ENCODE peak calls at places on chromosomes 4 and X, in four cellular contexts. One of them, this sample, is unnamed.

GRCh38 chrX:129556806-129557315 is 16.8 kb downstream of the OCRL start:
- DNase-seq in IMR-90: no peak
- DNase-seq in heart right ventricle: no peak
- DNase-seq in uterus: no peak
- DNase-seq in this sample: no peak

GRCh38 chr4:95155759-95156451 is 392.9 kb downstream of the UNC5C start:
- DNase-seq in IMR-90: peak; percentile 41
- DNase-seq in heart right ventricle: no peak
- DNase-seq in uterus: no peak
- DNase-seq in this sample: no peak

GRCh38 chr4:115128037-115128436 is 14.6 kb upstream of the NDST4 start:
- DNase-seq in IMR-90: no peak
- DNase-seq in heart right ventricle: no peak
- DNase-seq in uterus: no peak
- DNase-seq in this sample: no peak

GRCh38 chr4:13920901-13921300 is 293.4 kb upstream of the BOD1L1 start:
- DNase-seq in IMR-90: peak; percentile 100
- DNase-seq in heart right ventricle: no peak
- DNase-seq in uterus: peak; percentile 28
- DNase-seq in this sample: no peak

GRCh38 chr4:80049402-80049801 is 23.6 kb downstream of the ANTXR2 start:
- DNase-seq in IMR-90: no peak
- DNase-seq in heart right ventricle: no peak
- DNase-seq in uterus: no peak
- DNase-seq in this sample: no peak

GRCh38 chrX:11745881-11746280 is 12.2 kb upstream of the MSL3 start:
- DNase-seq in IMR-90: no peak
- DNase-seq in heart right ventricle: no peak
- DNase-seq in uterus: no peak
- DNase-seq in this sample: no peak

GRCh38 chrX:10501606-10502005 is 118.8 kb downstream of the MID1 start:
- DNase-seq in IMR-90: no peak
- DNase-seq in heart right ventricle: no peak
- DNase-seq in uterus: no peak
- DNase-seq in this sample: no peak

GRCh38 chr4:189974056-189974455 is 33.4 kb downstream of the FRG1 start:
- DNase-seq in IMR-90: no peak
- DNase-seq in heart right ventricle: no peak
- DNase-seq in uterus: no peak
- DNase-seq in this sample: no peak

GRCh38 chrX:19744231-19744630 is 143.2 kb downstream of the SH3KBP1 start:
- DNase-seq in IMR-90: no peak
- DNase-seq in heart right ventricle: no peak
- DNase-seq in uterus: no peak
- DNase-seq in this sample: no peak

GRCh38 chrX:79078114-79078513 is 66.4 kb upstream of the GPR174 start:
- DNase-seq in IMR-90: no peak
- DNase-seq in heart right ventricle: no peak
- DNase-seq in uterus: no peak
- DNase-seq in this sample: no peak

GRCh38 chr4:115159141-115159540 is 45.7 kb upstream of the NDST4 start:
- DNase-seq in IMR-90: no peak
- DNase-seq in heart right ventricle: no peak
- DNase-seq in uterus: no peak
- DNase-seq in this sample: no peak

GRCh38 chrX:39309721-39310152 is 508.5 kb downstream of the MID1IP1 start:
- DNase-seq in IMR-90: no peak
- DNase-seq in heart right ventricle: no peak
- DNase-seq in uterus: peak; percentile 41
- DNase-seq in this sample: no peak

GRCh38 chr4:68152411-68152810 is 22.7 kb upstream of the TMPRSS11F start:
- DNase-seq in IMR-90: no peak
- DNase-seq in heart right ventricle: no peak
- DNase-seq in uterus: no peak
- DNase-seq in this sample: no peak

GRCh38 chr4:32133734-32134133 is 1413.6 kb downstream of the PCDH7 start:
- DNase-seq in IMR-90: no peak
- DNase-seq in heart right ventricle: no peak
- DNase-seq in uterus: no peak
- DNase-seq in this sample: no peak

GRCh38 chrX:71919436-71919835 is 8.8 kb downstream of the NHSL2 start:
- DNase-seq in IMR-90: peak; percentile 19
- DNase-seq in heart right ventricle: no peak
- DNase-seq in uterus: no peak
- DNase-seq in this sample: no peak

GRCh38 chr4:189084671-189085070 is 856.0 kb upstream of the FRG1 start:
- DNase-seq in IMR-90: no peak
- DNase-seq in heart right ventricle: no peak
- DNase-seq in uterus: no peak
- DNase-seq in this sample: no peak

GRCh38 chr4:38717604-38718003 is 53.6 kb downstream of the KLF3 start:
- DNase-seq in IMR-90: peak; percentile 31
- DNase-seq in heart right ventricle: no peak
- DNase-seq in uterus: no peak
- DNase-seq in this sample: no peak

GRCh38 chr4:14254252-14254651 is 626.7 kb upstream of the BOD1L1 start:
- DNase-seq in IMR-90: peak; percentile 6
- DNase-seq in heart right ventricle: peak; percentile 6
- DNase-seq in uterus: no peak
- DNase-seq in this sample: peak; percentile 33

GRCh38 chr4:154559141-154559841 is 3.5 kb upstream of the FGB start:
- DNase-seq in IMR-90: peak; percentile 65
- DNase-seq in heart right ventricle: no peak
- DNase-seq in uterus: no peak
- DNase-seq in this sample: no peak
- H3K27ac ChIP-seq in IMR-90: no peak overlapping the region
- H3K27ac ChIP-seq in heart right ventricle: no peak overlapping the region
- H3K27ac ChIP-seq in uterus: no peak overlapping the region
- H3K27ac ChIP-seq in this sample: no peak overlapping the region

GRCh38 chrX:42869011-42869410 is 91.0 kb upstream of the PPP1R2C start:
- DNase-seq in IMR-90: no peak
- DNase-seq in heart right ventricle: no peak
- DNase-seq in uterus: no peak
- DNase-seq in this sample: no peak

GRCh38 chrX:42869659-42870476 is 91.9 kb upstream of the PPP1R2C start:
- DNase-seq in IMR-90: no peak
- DNase-seq in heart right ventricle: no peak
- DNase-seq in uterus: no peak
- DNase-seq in this sample: no peak
- H3K36me3 ChIP-seq in IMR-90: no peaks in the 10 kb centered on the region
- H3K36me3 ChIP-seq in heart right ventricle: no peaks in the 10 kb centered on the region
- H3K36me3 ChIP-seq in uterus: no peaks in the 10 kb centered on the region
- H3K36me3 ChIP-seq in this sample: no peaks in the 10 kb centered on the region

GRCh38 chr4:132565542-132565941 is 583.6 kb upstream of the PCDH10 start:
- DNase-seq in IMR-90: no peak
- DNase-seq in heart right ventricle: no peak
- DNase-seq in uterus: no peak
- DNase-seq in this sample: no peak
- H3K27ac ChIP-seq in IMR-90: no peak overlapping the region
- H3K27ac ChIP-seq in heart right ventricle: no peak overlapping the region
- H3K27ac ChIP-seq in uterus: no peak overlapping the region
- H3K27ac ChIP-seq in this sample: no peak overlapping the region

DNA sequence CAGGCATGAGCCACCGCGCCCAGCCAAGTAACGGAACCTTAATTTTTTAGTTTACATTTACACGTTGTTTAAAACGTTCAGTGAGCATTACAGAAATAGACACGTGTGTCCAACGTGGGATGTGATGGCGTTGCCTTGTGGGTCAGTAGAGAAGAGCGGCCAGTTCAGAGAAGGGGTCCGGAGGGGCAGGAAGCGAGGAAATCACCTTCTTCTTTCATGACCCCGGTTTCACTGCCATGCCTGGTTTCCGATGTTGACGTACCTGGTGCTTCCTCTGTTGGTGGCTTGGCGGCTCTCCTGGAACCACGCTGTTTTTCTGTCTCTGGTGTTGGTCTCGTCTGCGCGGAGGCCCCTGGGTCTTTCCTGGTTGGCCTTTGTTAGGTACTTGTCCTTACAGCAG is 42.8 kb downstream of the PCGF3 start:
- DNase-seq in IMR-90: no peak
- DNase-seq in heart right ventricle: peak; percentile 2
- DNase-seq in uterus: no peak
- DNase-seq in this sample: peak; percentile 43
- H3K36me3 ChIP-seq in IMR-90: peaks cover 45% of the 10 kb centered on the region
- H3K36me3 ChIP-seq in heart right ventricle: no peaks in the 10 kb centered on the region
- H3K36me3 ChIP-seq in uterus: no peaks in the 10 kb centered on the region
- H3K36me3 ChIP-seq in this sample: peaks cover 4% of the 10 kb centered on the region

GRCh38 chr4:86099348-86099747 is 260.5 kb downstream of the MAPK10 start:
- DNase-seq in IMR-90: no peak
- DNase-seq in heart right ventricle: no peak
- DNase-seq in uterus: no peak
- DNase-seq in this sample: no peak

GRCh38 chr4:86101841-86102240 is 258.0 kb downstream of the MAPK10 start:
- DNase-seq in IMR-90: no peak
- DNase-seq in heart right ventricle: no peak
- DNase-seq in uterus: no peak
- DNase-seq in this sample: no peak

GRCh38 chr4:86096373-86096772 is 263.5 kb downstream of the MAPK10 start:
- DNase-seq in IMR-90: no peak
- DNase-seq in heart right ventricle: no peak
- DNase-seq in uterus: no peak
- DNase-seq in this sample: no peak

DNA sequence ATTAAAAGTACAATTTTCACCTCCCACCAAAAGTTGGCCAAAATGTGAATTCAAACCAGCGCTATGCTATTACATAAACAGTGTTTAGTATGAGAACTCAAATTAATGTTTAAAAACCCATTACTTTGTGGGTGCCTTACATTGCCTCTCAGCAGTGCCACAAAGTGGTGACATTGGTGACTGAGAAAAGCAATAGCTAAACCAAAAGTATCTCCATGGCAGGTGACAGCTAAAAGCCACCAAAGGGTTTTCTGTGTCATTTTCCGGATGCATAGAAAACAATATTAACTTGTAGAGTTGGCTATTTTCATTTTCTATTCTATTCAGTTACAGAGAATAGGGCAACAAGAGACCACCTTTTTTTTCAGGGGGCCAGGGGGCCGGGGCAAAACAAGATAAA is 261.2 kb downstream of the MAPK10 start:
- DNase-seq in IMR-90: no peak
- DNase-seq in heart right ventricle: no peak
- DNase-seq in uterus: no peak
- DNase-seq in this sample: no peak
- H3K27ac ChIP-seq in IMR-90: no peak overlapping the region
- H3K27ac ChIP-seq in heart right ventricle: no peak overlapping the region
- H3K27ac ChIP-seq in uterus: no peak overlapping the region
- H3K27ac ChIP-seq in this sample: no peak overlapping the region

DNA sequence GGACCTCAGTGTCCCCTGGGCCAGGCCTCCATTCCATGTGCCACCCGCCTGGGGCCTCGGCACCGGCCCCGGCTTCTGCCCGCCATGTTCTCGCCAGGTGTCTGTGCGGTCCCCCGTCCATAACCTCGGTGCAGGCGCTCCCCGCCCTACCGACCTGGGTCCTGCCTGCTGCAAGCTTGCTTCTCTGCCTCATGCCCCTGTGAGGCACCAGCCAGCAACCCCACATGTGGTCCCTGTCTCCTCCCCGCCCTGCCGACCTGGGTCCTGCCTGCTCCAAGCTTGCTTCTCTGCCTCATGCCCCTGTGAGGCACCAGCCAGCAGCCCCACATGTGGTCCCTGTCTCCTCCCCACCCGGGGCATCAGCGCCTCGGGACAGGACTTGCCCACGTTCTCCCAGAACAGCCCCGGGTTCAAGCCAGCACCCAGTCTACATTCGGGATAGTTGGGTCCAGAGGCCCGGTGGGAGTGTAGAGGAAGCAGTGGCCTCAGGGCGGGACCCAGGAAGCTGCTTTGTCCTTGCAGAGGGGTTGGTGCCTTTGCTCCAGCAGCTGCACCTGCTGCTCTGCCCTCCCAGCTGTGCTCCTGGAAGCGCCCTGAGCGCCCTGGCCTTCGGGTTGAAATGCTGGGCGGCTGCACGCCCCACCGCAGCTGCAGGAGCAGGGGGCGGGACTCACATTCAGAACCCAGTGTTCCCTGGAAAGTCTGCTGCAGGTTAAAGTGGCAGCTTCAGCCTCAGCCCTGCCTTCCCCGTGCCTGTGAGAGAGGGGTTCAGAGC is 20.1 kb upstream of the UVSSA start:
- DNase-seq in IMR-90: no peak
- DNase-seq in heart right ventricle: no peak
- DNase-seq in uterus: no peak
- DNase-seq in this sample: peak; percentile 71
- H3K36me3 ChIP-seq in IMR-90: peaks cover 74% of the 10 kb centered on the region
- H3K36me3 ChIP-seq in heart right ventricle: no peaks in the 10 kb centered on the region
- H3K36me3 ChIP-seq in uterus: no peaks in the 10 kb centered on the region
- H3K36me3 ChIP-seq in this sample: peaks cover 28% of the 10 kb centered on the region

DNA sequence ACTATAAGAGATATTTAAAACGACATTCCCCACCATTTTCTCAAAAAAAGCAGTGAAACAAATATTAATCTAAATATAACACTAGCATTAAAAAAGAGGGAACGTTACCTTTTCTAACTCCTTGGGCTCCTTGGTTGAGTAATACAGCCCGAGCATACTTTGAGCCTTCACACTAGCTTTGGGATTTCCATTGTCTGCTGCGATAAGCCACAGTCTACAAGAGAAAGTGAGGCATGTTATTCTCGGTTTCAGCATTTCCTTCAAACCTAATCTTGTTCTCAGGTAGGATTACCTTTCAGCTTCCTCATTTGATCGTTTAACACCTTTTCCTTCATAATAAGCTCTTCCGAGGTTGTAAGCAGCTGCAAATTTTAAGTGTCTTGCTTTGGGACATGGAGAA is 21.7 kb downstream of the LRP2BP start:
- DNase-seq in IMR-90: no peak
- DNase-seq in heart right ventricle: no peak
- DNase-seq in uterus: no peak
- DNase-seq in this sample: no peak
- H3K27ac ChIP-seq in IMR-90: no peak overlapping the region
- H3K27ac ChIP-seq in heart right ventricle: no peak overlapping the region
- H3K27ac ChIP-seq in uterus: no peak overlapping the region
- H3K27ac ChIP-seq in this sample: no peak overlapping the region

GRCh38 chr4:103136671-103137445 is 37.2 kb upstream of the BDH2 start:
- DNase-seq in IMR-90: no peak
- DNase-seq in heart right ventricle: no peak
- DNase-seq in uterus: no peak
- DNase-seq in this sample: no peak
- H3K36me3 ChIP-seq in IMR-90: peaks cover 2% of the 10 kb centered on the region
- H3K36me3 ChIP-seq in heart right ventricle: no peaks in the 10 kb centered on the region
- H3K36me3 ChIP-seq in uterus: no peaks in the 10 kb centered on the region
- H3K36me3 ChIP-seq in this sample: no peaks in the 10 kb centered on the region

DNA sequence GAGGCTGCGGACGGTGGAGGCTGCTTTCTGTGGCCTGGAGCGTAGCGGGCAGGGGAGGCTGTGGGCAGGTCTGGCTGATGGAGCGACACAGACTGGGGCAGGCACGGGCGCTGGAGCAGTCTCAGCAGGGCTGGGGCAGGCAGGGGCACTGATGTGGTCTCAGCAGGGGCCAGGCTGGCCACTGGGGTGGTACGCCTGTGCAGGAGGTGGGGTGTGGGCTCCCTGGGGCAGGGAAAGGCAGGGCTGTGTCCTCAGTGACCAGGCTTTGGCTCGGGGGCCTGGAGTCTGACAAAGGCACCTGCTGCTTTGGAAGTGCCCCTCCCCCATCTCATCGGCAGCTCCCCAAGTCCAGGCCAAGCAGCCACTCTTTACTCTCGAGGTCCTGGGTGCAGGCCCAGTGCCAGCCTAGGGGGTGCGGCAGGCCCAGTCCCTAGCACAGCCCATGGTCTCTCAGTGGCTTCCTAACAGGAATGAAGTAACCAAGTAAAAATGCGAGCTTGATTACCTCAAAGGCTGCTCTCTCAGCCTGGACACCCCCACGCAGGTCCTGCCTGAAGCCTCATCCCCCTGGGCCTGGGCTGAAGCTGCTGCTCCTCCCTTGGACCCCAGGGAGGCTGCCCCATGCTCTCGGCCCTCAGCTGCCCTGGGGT is 55.5 kb downstream of the ADRA2C start:
- DNase-seq in IMR-90: no peak
- DNase-seq in heart right ventricle: no peak
- DNase-seq in uterus: no peak
- DNase-seq in this sample: peak; percentile 56
- H3K27ac ChIP-seq in IMR-90: no peak overlapping the region
- H3K27ac ChIP-seq in heart right ventricle: no peak overlapping the region
- H3K27ac ChIP-seq in uterus: no peak overlapping the region
- H3K27ac ChIP-seq in this sample: no peak overlapping the region